ENCODE peak calls at places on chromosomes 6 and 20, in eight cellular contexts. C is K562, I is HCT116, X is HL-60, T is A549, U is Panc1, L is SK-N-SH, P is GM12878. K is an unnamed sample.

GRCh38 chr6:99492137-99492536 is 23.1 kb downstream of the USP45 start:
- DNase-seq in P (no peak), C (no peak), U (no peak), L (no peak), T (no peak), X (no peak), I (no peak), K (no peak)

GRCh38 chr20:37243937-37244571 is 17.6 kb downstream of the GHRH start:
- DNase-seq in L (no peak), P (no peak), X (no peak), T (no peak), I (no peak), U (no peak), C (no peak), K (no peak)

GRCh38 chr6:13854716-13855250 is 40.4 kb upstream of the MCUR1 start:
- DNase-seq in I (no peak), P (no peak), C (no peak), U (no peak), L (no peak), X (no peak), T (no peak), K (no peak)

GRCh38 chr20:59082981-59083380 is 40.4 kb upstream of the PRELID3B start:
- DNase-seq in P (no peak), U (no peak), I (no peak), T (no peak), C (no peak), L (no peak), X (no peak), K (no peak)

GRCh38 chr6:122640377-122640776 is 30.2 kb downstream of the PKIB start:
- DNase-seq in I (no peak), L (no peak), U (no peak), P (no peak), C (no peak), X (no peak), T (no peak), K (no peak)

GRCh38 chr20:8812818-8813217 is 256.1 kb upstream of the PLCB4 start:
- DNase-seq in I (no peak), L (no peak), U (no peak), P (no peak), C (no peak), X (no peak), T (no peak), K (peak)

GRCh38 chr6:106247293-106247692 is 78.3 kb downstream of the ATG5 start:
- DNase-seq in X (no peak), L (no peak), U (no peak), I (no peak), C (no peak), T (no peak), P (peak), K (no peak)

GRCh38 chr20:54524849-54525248 is 49.5 kb downstream of the DOK5 start:
- DNase-seq in C (no peak), P (no peak), X (no peak), I (no peak), L (no peak), U (no peak), T (no peak), K (no peak)

GRCh38 chr20:47456952-47457724 is 44.5 kb upstream of the NCOA3 start:
- DNase-seq in U (no peak), C (no peak), L (no peak), I (no peak), T (peak), P (no peak), X (no peak), K (no peak)

GRCh38 chr6:98825602-98826230 is 8.7 kb upstream of the POU3F2 start:
- DNase-seq in T (no peak), L (no peak), X (no peak), C (no peak), P (no peak), U (no peak), I (no peak), K (no peak)

GRCh38 chr6:78607188-78607587 is 260.2 kb upstream of the IRAK1BP1 start:
- DNase-seq in L (no peak), I (no peak), U (no peak), X (no peak), C (no peak), T (no peak), P (no peak), K (no peak)

GRCh38 chr20:36881888-36882287 is 6.0 kb downstream of the TLDC2 start:
- DNase-seq in U (no peak), X (no peak), I (no peak), L (no peak), C (no peak), P (no peak), T (no peak), K (no peak)

GRCh38 chr20:42734660-42735368 is 454.9 kb downstream of the PTPRT start:
- DNase-seq in L (no peak), I (no peak), C (no peak), U (no peak), P (no peak), T (no peak), X (no peak), K (no peak)

GRCh38 chr6:30100585-30101422 is 12.1 kb downstream of the TRIM31 start:
- DNase-seq in X (no peak), L (peak), T (no peak), C (peak), P (no peak), U (no peak), I (no peak), K (peak)

GRCh38 chr6:137853569-137854213 is 13.4 kb upstream of the TNFAIP3 start:
- DNase-seq in P (no peak), C (no peak), T (no peak), L (no peak), X (no peak), U (no peak), I (peak), K (no peak)

GRCh38 chr6:165846123-165846966 is 183.3 kb upstream of the PDE10A start:
- DNase-seq in L (no peak), I (no peak), T (no peak), U (no peak), P (no peak), C (no peak), X (no peak), K (no peak)

GRCh38 chr6:16674666-16675392 is 86.4 kb downstream of the ATXN1 start:
- DNase-seq in P (no peak), X (no peak), T (no peak), I (no peak), L (no peak), U (no peak), C (no peak), K (no peak)

GRCh38 chr6:101640131-101640530 is 246.6 kb downstream of the GRIK2 start:
- DNase-seq in C (no peak), U (no peak), T (no peak), X (no peak), I (no peak), L (no peak), P (no peak), K (no peak)

GRCh38 chr6:47076422-47077344 is 34.6 kb upstream of the ADGRF1 start:
- DNase-seq in U (no peak), L (no peak), T (no peak), P (no peak), C (no peak), X (peak), I (no peak), K (no peak)

GRCh38 chr20:25025091-25025861 is 32.7 kb downstream of the ACSS1 start:
- DNase-seq in U (no peak), C (no peak), T (no peak), X (no peak), P (no peak), L (no peak), I (no peak), K (no peak)

GRCh38 chr6:84825461-84825860 is 61.1 kb upstream of the TBX18 start:
- DNase-seq in I (no peak), T (no peak), C (peak), X (no peak), L (no peak), U (no peak), P (no peak), K (no peak)

GRCh38 chr6:38714239-38715015 is 684 bp upstream of the DNAH8 start:
- DNase-seq in L (peak), C (no peak), T (no peak), I (no peak), U (no peak), P (no peak), X (no peak), K (no peak)

GRCh38 chr6:16249971-16250370 is 11.6 kb downstream of the GMPR start:
- DNase-seq in T (no peak), X (no peak), U (no peak), L (no peak), P (no peak), C (no peak), I (no peak), K (no peak)

GRCh38 chr6:136012948-136013347 is 161.4 kb downstream of the PDE7B start:
- DNase-seq in T (no peak), P (no peak), C (no peak), I (no peak), U (no peak), L (no peak), X (no peak), K (no peak)

GRCh38 chr6:36698196-36698595 is 570 bp downstream of the RAB44 start:
- DNase-seq in I (no peak), U (no peak), T (no peak), P (no peak), L (no peak), X (no peak), C (no peak), K (no peak)

GRCh38 chr6:3789018-3789895 is 37.7 kb upstream of the PXDC1 start:
- DNase-seq in I (no peak), L (no peak), P (no peak), U (no peak), X (no peak), T (no peak), C (no peak), K (no peak)

GRCh38 chr20:57988422-57988821 is 240.0 kb downstream of the ANKRD60 start:
- DNase-seq in T (no peak), C (no peak), I (no peak), P (no peak), U (no peak), X (no peak), L (no peak), K (no peak)

GRCh38 chr20:57988828-57989227 is 239.6 kb downstream of the ANKRD60 start:
- DNase-seq in I (no peak), U (no peak), P (no peak), T (no peak), C (no peak), X (no peak), L (no peak), K (no peak)

GRCh38 chr20:57985278-57985677 is 243.2 kb downstream of the ANKRD60 start:
- DNase-seq in T (no peak), C (no peak), L (no peak), U (no peak), I (no peak), X (no peak), P (no peak), K (no peak)

GRCh38 chr20:57986776-57987175 is 241.7 kb downstream of the ANKRD60 start:
- DNase-seq in X (no peak), P (no peak), C (no peak), T (no peak), U (no peak), L (no peak), I (no peak), K (no peak)

DNA sequence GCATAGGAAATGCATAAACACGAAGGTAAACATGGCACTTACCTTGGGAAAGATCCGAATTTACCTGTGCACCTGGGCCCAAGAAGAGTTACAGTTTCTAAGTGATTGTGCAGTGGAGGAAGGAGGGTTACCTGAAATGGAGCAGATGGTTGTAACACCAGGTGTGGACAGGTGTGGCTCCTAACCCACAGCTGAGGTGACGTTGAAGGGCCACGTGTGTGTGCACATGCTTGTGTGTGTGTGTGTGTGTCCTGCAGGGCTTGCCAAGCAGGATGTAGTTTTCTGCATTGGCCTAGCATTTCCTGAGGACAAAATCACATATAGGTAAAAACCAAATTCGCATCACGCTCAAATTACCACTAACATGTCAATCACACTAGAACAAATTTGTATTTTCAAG is 240.8 kb downstream of the ANKRD60 start:
- DNase-seq in C (no peak), L (no peak), P (no peak), T (no peak), I (no peak), X (no peak), U (no peak), K (no peak)
- H3K27ac ChIP-seq in C (no peak), L (no peak), P (no peak), T (no peak), I (no peak), X (no peak), U (no peak), K (no peak)

GRCh38 chr20:14497004-14497403 is 159.6 kb upstream of the FLRT3 start:
- DNase-seq in U (no peak), C (no peak), X (no peak), P (no peak), T (no peak), I (no peak), L (no peak), K (no peak)
- TF ChIP-seq REST in U (no peak), C (no peak), X (no peak), P (no peak), T (no peak), I (no peak), L (no peak), K (no peak)

GRCh38 chr20:3894796-3895195 is 5.6 kb downstream of the PANK2 start:
- DNase-seq in C (no peak), X (no peak), L (no peak), T (no peak), P (no peak), U (no peak), I (no peak), K (no peak)
- H3K27ac ChIP-seq in C (no peak), X (no peak), L (no peak), T (no peak), P (no peak), U (no peak), I (no peak), K (no peak)

GRCh38 chr6:168302534-168302933 is 17.0 kb downstream of the DACT2 start:
- DNase-seq in C (peak), L (no peak), T (no peak), U (no peak), P (no peak), X (no peak), I (no peak), K (no peak)

GRCh38 chr6:168299541-168300511 is 19.8 kb downstream of the DACT2 start:
- DNase-seq in T (no peak), X (no peak), C (no peak), L (no peak), I (no peak), U (no peak), P (no peak), K (no peak)

GRCh38 chr6:168300975-168301647 is 18.5 kb downstream of the DACT2 start:
- DNase-seq in I (no peak), U (no peak), C (no peak), L (no peak), T (no peak), P (no peak), X (no peak), K (peak)

GRCh38 chr6:168303982-168304751 is 15.4 kb downstream of the DACT2 start:
- DNase-seq in T (no peak), L (no peak), P (no peak), U (no peak), I (no peak), X (no peak), C (no peak), K (no peak)

DNA sequence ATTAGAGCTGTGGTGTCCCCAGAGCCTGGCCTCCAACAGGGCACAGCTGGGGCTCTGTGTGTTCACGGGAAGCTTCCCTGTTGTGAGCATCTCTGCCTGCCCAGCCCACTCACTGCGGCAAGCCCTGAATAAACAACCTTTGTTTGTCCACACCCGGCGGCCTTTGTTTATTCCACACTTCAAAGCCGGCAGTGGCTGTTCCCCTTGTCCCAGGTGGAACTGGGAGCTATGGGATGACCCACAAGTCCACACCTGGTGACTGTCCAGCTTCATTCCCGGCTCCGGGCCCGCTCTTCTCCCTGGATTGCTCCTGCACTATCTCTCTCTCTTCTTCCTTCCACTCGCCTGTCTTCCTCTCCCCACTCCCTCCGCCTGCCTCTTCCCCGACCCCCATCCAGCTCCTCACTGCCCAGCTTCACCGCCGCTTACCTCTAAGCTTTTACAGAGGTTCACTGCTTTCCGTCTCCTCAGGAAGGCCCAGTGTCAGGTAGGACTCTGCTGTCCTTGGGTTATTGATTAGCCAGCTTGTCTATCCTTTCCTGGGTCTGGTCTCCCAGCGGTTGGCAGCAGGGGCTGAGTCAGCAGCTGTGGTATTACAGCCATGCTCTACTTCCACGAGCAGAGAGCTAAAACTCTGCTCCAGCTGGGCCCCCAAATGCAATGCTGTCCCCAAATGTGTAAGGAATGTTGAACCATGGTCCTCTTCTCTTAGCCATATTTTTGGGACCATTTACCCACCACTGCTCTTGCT is 17.8 kb downstream of the DACT2 start:
- DNase-seq in I (no peak), C (no peak), T (peak), X (no peak), L (no peak), U (no peak), P (no peak), K (peak)
- TF ChIP-seq REST in I (no peak), C (no peak), T (no peak), X (no peak), L (no peak), U (no peak), P (no peak), K (no peak)

K was measured in GM23338.